ENCODE peak calls at places on chromosomes 4 and X, in four cellular contexts. V is tibial artery, N is astrocyte of the spinal cord, K is lower leg skin. Z is an unnamed sample.

GRCh38 chr4:61376301-61376700 is 176.2 kb downstream of the ADGRL3 start:
- DNase-seq in V (no peak), N (no peak), K (no peak), Z (no peak)

GRCh38 chrX:154036513-154036912 is 16.8 kb upstream of the IRAK1 start:
- DNase-seq in V (no peak), N (no peak), K (no peak), Z (no peak)

GRCh38 chr4:98653006-98653405 is 5.4 kb downstream of the TSPAN5 start:
- DNase-seq in V (no peak), N (peak; percentile 32), K (no peak), Z (peak; percentile 83)

GRCh38 chrX:12065251-12065650 is 73.0 kb upstream of the FRMPD4 start:
- DNase-seq in V (no peak), N (peak; percentile 19), K (no peak), Z (peak; percentile 14)

GRCh38 chrX:23884427-23885024 is 23.2 kb downstream of the APOO start:
- DNase-seq in V (no peak), N (peak; percentile 48), K (no peak), Z (peak; percentile 54)

GRCh38 chr4:12844111-12844510 is 640.0 kb downstream of the RAB28 start:
- DNase-seq in V (no peak), N (no peak), K (no peak), Z (peak; percentile 21)

GRCh38 chr4:91325495-91325894 is 978.3 kb upstream of the GRID2 start:
- DNase-seq in V (no peak), N (peak; percentile 86), K (no peak), Z (peak; percentile 3)

GRCh38 chr4:154503598-154503997 is 12.0 kb upstream of the DCHS2 start:
- DNase-seq in V (no peak), N (peak; percentile 11), K (no peak), Z (peak; percentile 41)

GRCh38 chrX:67700607-67701006 is 156.8 kb downstream of the AR start:
- DNase-seq in V (no peak), N (no peak), K (no peak), Z (peak; percentile 33)

GRCh38 chr4:3371038-3371437 is 70.7 kb upstream of the HGFAC start:
- DNase-seq in V (no peak), N (peak; percentile 30), K (no peak), Z (peak; percentile 7)

GRCh38 chr4:3367866-3368265 is 73.9 kb upstream of the HGFAC start:
- DNase-seq in V (no peak), N (no peak), K (no peak), Z (no peak)

GRCh38 chr4:3369781-3370660 is 71.7 kb upstream of the HGFAC start:
- DNase-seq in V (no peak), N (peak; percentile 89), K (no peak), Z (peak; percentile 96)

GRCh38 chr4:3368334-3368733 is 73.4 kb upstream of the HGFAC start:
- DNase-seq in V (no peak), N (no peak), K (no peak), Z (no peak)

GRCh38 chr4:3368841-3369760 is 72.7 kb upstream of the HGFAC start:
- DNase-seq in V (no peak), N (no peak), K (no peak), Z (no peak)
- H3K4me3 ChIP-seq in V (peak overlapping the region; percentile 42), N (peak overlapping the region; percentile 28), K (no peak overlapping the region), Z (peak overlapping the region; percentile 69)

GRCh38 chr4:25234390-25235367 is 846 bp downstream of the PI4K2B start:
- DNase-seq in V (peak; percentile 67), N (peak; percentile 87), K (peak; percentile 90), Z (peak; percentile 89)

GRCh38 chr4:25229804-25230203 is 4.0 kb upstream of the PI4K2B start:
- DNase-seq in V (no peak), N (no peak), K (no peak), Z (no peak)

GRCh38 chr4:25233737-25234389 is at the start of gene PI4K2B:
- DNase-seq in V (peak; percentile 90), N (peak; percentile 79), K (peak; percentile 97), Z (peak; percentile 93)

GRCh38 chr4:25235401-25235800 is 1.6 kb downstream of the PI4K2B start:
- DNase-seq in V (no peak), N (no peak), K (no peak), Z (no peak)

GRCh38 chr4:25233194-25233593 is 639 bp upstream of the PI4K2B start:
- DNase-seq in V (no peak), N (no peak), K (no peak), Z (no peak)
- H3K4me3 ChIP-seq in V (peak overlapping the region; percentile 93), N (no peak overlapping the region), K (no peak overlapping the region), Z (peak overlapping the region; percentile 97)

GRCh38 chr4:125317526-125317880 is 2.7 kb downstream of the FAT4 start:
- DNase-seq in V (no peak), N (peak; percentile 53), K (peak; percentile 89), Z (peak; percentile 78)
- H3K4me3 ChIP-seq in V (peak overlapping the region; percentile 83), N (peak overlapping the region; percentile 87), K (peak overlapping the region; percentile 73), Z (peak overlapping the region; percentile 92)

GRCh38 chr4:165779950-165780670 is 92.9 kb upstream of the TLL1 start:
- DNase-seq in V (no peak), N (peak; percentile 23), K (no peak), Z (no peak)
- H3K4me3 ChIP-seq in V (no peak overlapping the region), N (no peak overlapping the region), K (no peak overlapping the region), Z (no peak overlapping the region)

GRCh38 chr4:94929696-94930095 is 171.9 kb downstream of the BMPR1B start:
- DNase-seq in V (no peak), N (no peak), K (no peak), Z (no peak)

GRCh38 chr4:94924566-94924965 is 166.8 kb downstream of the BMPR1B start:
- DNase-seq in V (no peak), N (no peak), K (no peak), Z (no peak)

GRCh38 chr4:94925764-94926347 is 168.1 kb downstream of the BMPR1B start:
- DNase-seq in V (no peak), N (no peak), K (no peak), Z (no peak)

GRCh38 chr4:94926936-94927335 is 169.2 kb downstream of the BMPR1B start:
- DNase-seq in V (no peak), N (no peak), K (no peak), Z (no peak)

DNA sequence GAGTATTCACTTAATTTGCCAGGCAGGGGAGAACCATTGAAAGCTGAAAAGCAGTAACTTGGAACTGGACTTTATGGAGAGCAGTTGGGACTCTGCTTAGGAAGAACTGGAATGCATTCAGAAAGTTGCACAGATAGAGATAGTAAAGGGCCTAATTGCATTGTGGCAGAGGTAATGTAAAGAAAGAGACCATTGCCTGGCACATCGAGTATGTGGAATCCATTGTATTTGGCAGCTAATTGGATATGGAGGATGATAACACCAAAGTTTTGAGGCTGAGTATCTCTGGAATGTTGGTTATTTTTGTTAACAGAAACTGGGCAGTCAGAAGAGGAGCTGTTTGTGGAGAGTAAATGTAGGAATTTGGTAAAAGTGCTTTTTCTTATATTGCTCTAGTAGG is 169.9 kb downstream of the BMPR1B start:
- DNase-seq in V (no peak), N (no peak), K (no peak), Z (no peak)
- H3K4me3 ChIP-seq in V (no peak overlapping the region), N (no peak overlapping the region), K (no peak overlapping the region), Z (no peak overlapping the region)

DNA sequence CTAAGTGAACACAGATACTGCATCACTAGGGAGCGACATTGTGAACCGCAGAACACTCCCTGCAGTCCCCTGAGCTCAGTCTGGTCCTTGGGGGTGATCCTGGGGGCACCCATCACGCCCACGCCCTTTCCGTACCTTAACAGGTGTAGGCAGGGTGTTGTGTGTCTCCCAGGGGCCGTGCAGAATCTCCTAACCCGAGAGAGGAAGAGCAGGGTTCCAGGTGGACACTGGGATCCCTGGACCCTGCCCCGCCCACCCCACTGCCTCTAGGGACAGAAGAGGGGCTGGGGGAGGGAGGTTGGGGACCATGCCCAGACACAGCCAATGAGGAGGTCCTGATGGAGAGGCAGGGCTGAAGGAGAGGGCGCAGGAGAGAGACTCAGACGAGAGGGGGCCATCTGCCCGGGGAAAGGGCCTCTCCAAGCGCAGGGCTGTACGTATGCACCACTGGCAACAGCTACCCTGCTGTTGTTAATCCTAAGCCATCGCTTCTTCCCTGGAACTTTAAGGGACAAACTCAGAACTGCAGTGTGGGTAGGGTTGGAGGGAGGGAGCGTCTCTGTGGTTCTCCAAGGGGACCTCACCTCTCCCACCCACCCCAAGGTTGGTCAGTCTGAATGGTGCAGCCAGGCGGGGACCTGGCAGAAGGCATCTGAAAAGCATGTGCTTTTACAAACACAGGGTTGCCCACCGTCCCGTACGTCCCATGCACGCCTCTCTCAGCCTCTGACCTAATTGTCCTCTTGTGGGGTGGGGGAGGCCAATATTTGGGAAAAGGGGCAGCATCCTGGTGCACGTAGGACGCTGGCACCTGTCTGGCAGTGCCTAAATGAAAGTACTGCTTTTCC is 2.4 kb downstream of the P2RY8 start:
- DNase-seq in V (peak; percentile 62), N (no peak), K (peak; percentile 74), Z (no peak)
- H3K4me3 ChIP-seq in V (peak overlapping the region; percentile 43), N (no peak overlapping the region), K (no peak overlapping the region), Z (no peak overlapping the region)

GRCh38 chrX:40108959-40109287 is 11.2 kb upstream of the BCOR start:
- DNase-seq in V (peak; percentile 92), N (peak; percentile 80), K (peak; percentile 95), Z (peak; percentile 85)

GRCh38 chrX:40105791-40106676 is 8.3 kb upstream of the BCOR start:
- DNase-seq in V (peak; percentile 89), N (no peak), K (peak; percentile 93), Z (peak; percentile 84)

GRCh38 chrX:40108084-40108958 is 10.6 kb upstream of the BCOR start:
- DNase-seq in V (peak; percentile 84), N (peak; percentile 62), K (peak; percentile 93), Z (peak; percentile 74)

GRCh38 chrX:40106677-40107290 is 9.0 kb upstream of the BCOR start:
- DNase-seq in V (no peak), N (no peak), K (no peak), Z (peak; percentile 17)

GRCh38 chrX:40107291-40108083 is 9.7 kb upstream of the BCOR start:
- DNase-seq in V (peak; percentile 88), N (no peak), K (peak; percentile 94), Z (peak; percentile 68)
- H3K4me3 ChIP-seq in V (peak overlapping the region; percentile 81), N (no peak overlapping the region), K (no peak overlapping the region), Z (peak overlapping the region; percentile 76)